ENCODE peak calls at places on chromosomes 6 and 20, in nine cellular contexts. One of them, this sample, is unnamed.
A peak's percentile ranks its signal among the peaks of the same experiment; 100 is the strongest.

GRCh38 chr6:4367643-4368042 is 232.3 kb upstream of the ECI2 start:
- DNase-seq in H7: no peak
- DNase-seq in ovary: no peak
- DNase-seq in OCI-LY7: no peak
- DNase-seq in SK-N-SH: no peak
- DNase-seq in AG10803: no peak
- DNase-seq in GM12865: no peak
- DNase-seq in astrocyte of the cerebellum: no peak
- DNase-seq in tibial nerve: no peak
- DNase-seq in this sample: no peak

GRCh38 chr6:110255356-110255755 is 75.1 kb downstream of the CDC40 start:
- DNase-seq in H7: peak; percentile 33
- DNase-seq in AG10803: peak; percentile 25
- DNase-seq in SK-N-SH: no peak
- DNase-seq in astrocyte of the cerebellum: peak; percentile 4
- DNase-seq in GM12865: peak; percentile 18
- DNase-seq in ovary: peak; percentile 34
- DNase-seq in OCI-LY7: peak; percentile 8
- DNase-seq in tibial nerve: no peak
- DNase-seq in this sample: no peak

GRCh38 chr6:12196326-12196936 is 93.7 kb upstream of the EDN1 start:
- DNase-seq in SK-N-SH: no peak
- DNase-seq in astrocyte of the cerebellum: peak; percentile 84
- DNase-seq in tibial nerve: no peak
- DNase-seq in AG10803: peak; percentile 62
- DNase-seq in GM12865: no peak
- DNase-seq in OCI-LY7: no peak
- DNase-seq in H7: no peak
- DNase-seq in ovary: no peak
- DNase-seq in this sample: peak; percentile 18

GRCh38 chr6:106069478-106069877 is 16.7 kb upstream of the PRDM1 start:
- DNase-seq in OCI-LY7: no peak
- DNase-seq in H7: no peak
- DNase-seq in astrocyte of the cerebellum: peak; percentile 86
- DNase-seq in ovary: no peak
- DNase-seq in tibial nerve: no peak
- DNase-seq in GM12865: no peak
- DNase-seq in AG10803: peak; percentile 84
- DNase-seq in SK-N-SH: peak; percentile 36
- DNase-seq in this sample: peak; percentile 90

GRCh38 chr6:144364208-144364718 is 79.1 kb downstream of the UTRN start:
- DNase-seq in GM12865: no peak
- DNase-seq in OCI-LY7: no peak
- DNase-seq in H7: no peak
- DNase-seq in AG10803: no peak
- DNase-seq in SK-N-SH: no peak
- DNase-seq in tibial nerve: no peak
- DNase-seq in astrocyte of the cerebellum: no peak
- DNase-seq in ovary: no peak
- DNase-seq in this sample: no peak

GRCh38 chr6:152404936-152405595 is 232.1 kb downstream of the SYNE1 start:
- DNase-seq in ovary: no peak
- DNase-seq in OCI-LY7: no peak
- DNase-seq in GM12865: no peak
- DNase-seq in tibial nerve: no peak
- DNase-seq in astrocyte of the cerebellum: no peak
- DNase-seq in H7: no peak
- DNase-seq in AG10803: no peak
- DNase-seq in SK-N-SH: no peak
- DNase-seq in this sample: no peak

GRCh38 chr6:134216304-134217029 is 101.4 kb downstream of the SGK1 start:
- DNase-seq in H7: no peak
- DNase-seq in SK-N-SH: no peak
- DNase-seq in AG10803: no peak
- DNase-seq in OCI-LY7: peak; percentile 66
- DNase-seq in GM12865: peak; percentile 38
- DNase-seq in astrocyte of the cerebellum: no peak
- DNase-seq in ovary: no peak
- DNase-seq in tibial nerve: no peak
- DNase-seq in this sample: no peak

GRCh38 chr6:123945386-123945785 is 141.7 kb downstream of the NKAIN2 start:
- DNase-seq in GM12865: no peak
- DNase-seq in astrocyte of the cerebellum: no peak
- DNase-seq in tibial nerve: no peak
- DNase-seq in ovary: no peak
- DNase-seq in H7: no peak
- DNase-seq in OCI-LY7: no peak
- DNase-seq in SK-N-SH: no peak
- DNase-seq in AG10803: no peak
- DNase-seq in this sample: no peak

GRCh38 chr20:4894981-4895381 is 106.3 kb downstream of the SLC23A2 start:
- DNase-seq in OCI-LY7: peak; percentile 29
- DNase-seq in tibial nerve: no peak
- DNase-seq in AG10803: no peak
- DNase-seq in H7: no peak
- DNase-seq in SK-N-SH: no peak
- DNase-seq in ovary: no peak
- DNase-seq in GM12865: peak; percentile 40
- DNase-seq in astrocyte of the cerebellum: no peak
- DNase-seq in this sample: no peak

GRCh38 chr20:33252460-33252859 is 16.7 kb downstream of the BPIFA1 start:
- DNase-seq in SK-N-SH: no peak
- DNase-seq in H7: no peak
- DNase-seq in OCI-LY7: no peak
- DNase-seq in GM12865: no peak
- DNase-seq in tibial nerve: no peak
- DNase-seq in astrocyte of the cerebellum: no peak
- DNase-seq in AG10803: no peak
- DNase-seq in ovary: no peak
- DNase-seq in this sample: no peak

GRCh38 chr20:44089987-44090674 is 96.9 kb downstream of the JPH2 start:
- DNase-seq in AG10803: peak; percentile 55
- DNase-seq in astrocyte of the cerebellum: no peak
- DNase-seq in tibial nerve: no peak
- DNase-seq in GM12865: peak; percentile 81
- DNase-seq in H7: no peak
- DNase-seq in OCI-LY7: peak; percentile 51
- DNase-seq in ovary: no peak
- DNase-seq in SK-N-SH: no peak
- DNase-seq in this sample: no peak

GRCh38 chr6:149211046-149211571 is 106.4 kb upstream of the TAB2 start:
- DNase-seq in ovary: no peak
- DNase-seq in H7: no peak
- DNase-seq in GM12865: peak; percentile 72
- DNase-seq in AG10803: no peak
- DNase-seq in SK-N-SH: no peak
- DNase-seq in astrocyte of the cerebellum: no peak
- DNase-seq in tibial nerve: no peak
- DNase-seq in OCI-LY7: peak; percentile 58
- DNase-seq in this sample: no peak

GRCh38 chr20:31637660-31638059 is at the start of gene COX4I2:
- DNase-seq in OCI-LY7: no peak
- DNase-seq in ovary: no peak
- DNase-seq in astrocyte of the cerebellum: no peak
- DNase-seq in GM12865: no peak
- DNase-seq in H7: peak; percentile 79
- DNase-seq in AG10803: no peak
- DNase-seq in SK-N-SH: peak; percentile 61
- DNase-seq in tibial nerve: no peak
- DNase-seq in this sample: no peak
- H3K4me3 ChIP-seq in OCI-LY7: no peak within 1 kb of the TSS
- H3K4me3 ChIP-seq in ovary: no peak within 1 kb of the TSS
- H3K4me3 ChIP-seq in astrocyte of the cerebellum: no peak within 1 kb of the TSS
- H3K4me3 ChIP-seq in GM12865: no peak within 1 kb of the TSS
- H3K4me3 ChIP-seq in H7: no peak within 1 kb of the TSS
- H3K4me3 ChIP-seq in AG10803: no peak within 1 kb of the TSS
- H3K4me3 ChIP-seq in SK-N-SH: no peak within 1 kb of the TSS
- H3K4me3 ChIP-seq in tibial nerve: peak within 1 kb of the TSS; percentile 12
- H3K4me3 ChIP-seq in this sample: no peak within 1 kb of the TSS

DNA sequence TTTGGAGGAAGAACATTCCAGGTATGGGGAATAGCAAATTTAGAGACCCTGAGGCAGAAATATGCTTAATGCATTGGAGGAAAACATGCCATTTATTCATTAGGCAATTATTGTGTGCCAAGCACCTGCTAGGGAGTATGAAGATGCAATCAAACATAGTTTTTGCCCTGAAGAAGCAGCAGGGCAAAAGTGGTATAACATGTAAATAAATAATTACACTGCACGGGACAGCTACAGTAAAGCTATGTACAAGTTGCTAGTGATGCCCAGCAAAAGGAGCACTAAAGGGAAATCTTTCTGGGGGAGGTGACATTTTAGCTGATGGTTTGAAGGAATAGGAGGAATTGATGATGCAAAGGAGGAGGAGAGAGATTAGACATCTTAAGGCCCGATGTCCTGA is 626 bp upstream of the TJAP1 start:
- DNase-seq in ovary: no peak
- DNase-seq in tibial nerve: no peak
- DNase-seq in SK-N-SH: no peak
- DNase-seq in AG10803: no peak
- DNase-seq in astrocyte of the cerebellum: no peak
- DNase-seq in OCI-LY7: peak; percentile 33
- DNase-seq in GM12865: no peak
- DNase-seq in H7: no peak
- DNase-seq in this sample: no peak
- H3K4me3 ChIP-seq in ovary: peak overlapping the region; percentile 57
- H3K4me3 ChIP-seq in tibial nerve: peak overlapping the region; percentile 67
- H3K4me3 ChIP-seq in SK-N-SH: peak overlapping the region; percentile 60
- H3K4me3 ChIP-seq in AG10803: peak overlapping the region; percentile 85
- H3K4me3 ChIP-seq in astrocyte of the cerebellum: peak overlapping the region; percentile 68
- H3K4me3 ChIP-seq in OCI-LY7: peak overlapping the region; percentile 82
- H3K4me3 ChIP-seq in GM12865: peak overlapping the region; percentile 95
- H3K4me3 ChIP-seq in H7: peak overlapping the region; percentile 36
- H3K4me3 ChIP-seq in this sample: peak overlapping the region; percentile 80

DNA sequence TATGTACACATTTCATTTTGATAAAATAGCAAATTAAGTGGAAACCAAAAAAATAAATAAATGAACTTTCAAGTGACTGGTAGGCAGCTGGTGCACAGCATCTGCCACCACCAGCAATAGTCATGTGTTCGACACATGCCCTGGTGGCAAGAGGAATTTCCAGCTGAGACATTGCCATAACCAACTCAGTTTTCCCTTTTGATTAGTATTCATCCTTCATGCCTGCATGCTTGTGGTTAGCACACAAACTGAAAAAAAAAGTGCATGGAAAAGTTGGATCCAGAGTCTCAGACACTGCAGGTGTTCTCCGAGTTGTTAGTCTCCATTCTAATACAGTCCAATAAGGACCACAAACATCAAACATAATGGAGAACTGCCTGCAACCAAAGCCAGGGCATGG is 156.0 kb upstream of the SOX4 start:
- DNase-seq in GM12865: no peak
- DNase-seq in ovary: no peak
- DNase-seq in AG10803: peak; percentile 64
- DNase-seq in H7: no peak
- DNase-seq in tibial nerve: no peak
- DNase-seq in OCI-LY7: no peak
- DNase-seq in SK-N-SH: no peak
- DNase-seq in astrocyte of the cerebellum: peak; percentile 42
- DNase-seq in this sample: no peak
- H3K4me3 ChIP-seq in GM12865: peak overlapping the region; percentile 58
- H3K4me3 ChIP-seq in ovary: no peak overlapping the region
- H3K4me3 ChIP-seq in AG10803: no peak overlapping the region
- H3K4me3 ChIP-seq in H7: no peak overlapping the region
- H3K4me3 ChIP-seq in tibial nerve: no peak overlapping the region
- H3K4me3 ChIP-seq in OCI-LY7: no peak overlapping the region
- H3K4me3 ChIP-seq in SK-N-SH: no peak overlapping the region
- H3K4me3 ChIP-seq in astrocyte of the cerebellum: no peak overlapping the region
- H3K4me3 ChIP-seq in this sample: no peak overlapping the region

GRCh38 chr20:20437314-20437713 is 69.4 kb downstream of the INSM1 start:
- DNase-seq in tibial nerve: no peak
- DNase-seq in AG10803: no peak
- DNase-seq in OCI-LY7: no peak
- DNase-seq in astrocyte of the cerebellum: no peak
- DNase-seq in SK-N-SH: no peak
- DNase-seq in GM12865: no peak
- DNase-seq in H7: no peak
- DNase-seq in ovary: no peak
- DNase-seq in this sample: no peak
- H3K4me3 ChIP-seq in tibial nerve: no peak overlapping the region
- H3K4me3 ChIP-seq in AG10803: no peak overlapping the region
- H3K4me3 ChIP-seq in OCI-LY7: no peak overlapping the region
- H3K4me3 ChIP-seq in astrocyte of the cerebellum: no peak overlapping the region
- H3K4me3 ChIP-seq in SK-N-SH: no peak overlapping the region
- H3K4me3 ChIP-seq in GM12865: no peak overlapping the region
- H3K4me3 ChIP-seq in H7: no peak overlapping the region
- H3K4me3 ChIP-seq in ovary: no peak overlapping the region
- H3K4me3 ChIP-seq in this sample: no peak overlapping the region

GRCh38 chr6:159041181-159041580 is 3.6 kb downstream of the TAGAP start:
- DNase-seq in AG10803: no peak
- DNase-seq in OCI-LY7: no peak
- DNase-seq in tibial nerve: no peak
- DNase-seq in H7: no peak
- DNase-seq in ovary: no peak
- DNase-seq in GM12865: no peak
- DNase-seq in SK-N-SH: no peak
- DNase-seq in astrocyte of the cerebellum: no peak
- DNase-seq in this sample: no peak
- H3K4me3 ChIP-seq in AG10803: no peak overlapping the region
- H3K4me3 ChIP-seq in OCI-LY7: no peak overlapping the region
- H3K4me3 ChIP-seq in tibial nerve: no peak overlapping the region
- H3K4me3 ChIP-seq in H7: no peak overlapping the region
- H3K4me3 ChIP-seq in ovary: no peak overlapping the region
- H3K4me3 ChIP-seq in GM12865: no peak overlapping the region
- H3K4me3 ChIP-seq in SK-N-SH: no peak overlapping the region
- H3K4me3 ChIP-seq in astrocyte of the cerebellum: no peak overlapping the region
- H3K4me3 ChIP-seq in this sample: no peak overlapping the region

GRCh38 chr6:8070718-8071117 is 6.5 kb upstream of the BLOC1S5 start:
- DNase-seq in OCI-LY7: no peak
- DNase-seq in astrocyte of the cerebellum: no peak
- DNase-seq in AG10803: no peak
- DNase-seq in SK-N-SH: no peak
- DNase-seq in ovary: no peak
- DNase-seq in GM12865: no peak
- DNase-seq in tibial nerve: no peak
- DNase-seq in H7: no peak
- DNase-seq in this sample: no peak
- H3K4me3 ChIP-seq in OCI-LY7: no peak overlapping the region
- H3K4me3 ChIP-seq in astrocyte of the cerebellum: no peak overlapping the region
- H3K4me3 ChIP-seq in AG10803: no peak overlapping the region
- H3K4me3 ChIP-seq in SK-N-SH: no peak overlapping the region
- H3K4me3 ChIP-seq in ovary: no peak overlapping the region
- H3K4me3 ChIP-seq in GM12865: no peak overlapping the region
- H3K4me3 ChIP-seq in tibial nerve: no peak overlapping the region
- H3K4me3 ChIP-seq in H7: no peak overlapping the region
- H3K4me3 ChIP-seq in this sample: no peak overlapping the region